ENCODE peak calls at places on chromosomes 1 and 21, in eight cellular contexts. Y is pancreas, N is A673, K is A549, T is IMR-90, J is transverse colon, X is heart left ventricle, H is left ventricle myocardium inferior. G is an unnamed sample. For H3K4me1, the result is how much of the 10 kb centered on the place peaks cover.

GRCh38 chr1:65845758-65846060 is 53.0 kb downstream of the PDE4B start:
- DNase-seq in Y (no peak), N (no peak), K (no peak), T (no peak), J (no peak), X (no peak), H (no peak), G (no peak)

GRCh38 chr1:108050134-108050533 is 85.2 kb upstream of the VAV3 start:
- DNase-seq in Y (no peak), N (no peak), K (no peak), T (no peak), J (no peak), X (peak), H (peak), G (no peak)

GRCh38 chr21:45632897-45633260 is 10.6 kb upstream of the PCBP3 start:
- DNase-seq in Y (no peak), N (no peak), K (no peak), T (no peak), J (no peak), X (no peak), H (no peak), G (no peak)

GRCh38 chr21:45154511-45155508 is 80.4 kb downstream of the ADARB1 start:
- DNase-seq in Y (no peak), N (peak), K (no peak), T (peak), J (no peak), X (no peak), H (no peak), G (no peak)

GRCh38 chr1:151619489-151620093 is 7.7 kb downstream of the SNX27 start:
- DNase-seq in Y (no peak), N (no peak), K (no peak), T (peak), J (no peak), X (no peak), H (no peak), G (no peak)

GRCh38 chr1:46687095-46687659 is 15.5 kb downstream of the TEX38 start:
- DNase-seq in Y (peak), N (peak), K (no peak), T (peak), J (peak), X (peak), H (peak), G (no peak)

GRCh38 chr1:29236743-29236992 is 346 bp downstream of the PTPRU start:
- DNase-seq in Y (no peak), N (peak), K (no peak), T (no peak), J (no peak), X (no peak), H (no peak), G (no peak)

GRCh38 chr1:222546548-222547259 is 1.2 kb downstream of the HHIPL2 start:
- DNase-seq in Y (no peak), N (peak), K (peak), T (peak), J (no peak), X (no peak), H (no peak), G (no peak)

GRCh38 chr1:86277909-86278308 is 118.2 kb downstream of the ODF2L start:
- DNase-seq in Y (no peak), N (no peak), K (no peak), T (no peak), J (no peak), X (no peak), H (no peak), G (no peak)

GRCh38 chr1:41511239-41511540 is 26.7 kb upstream of the EDN2 start:
- DNase-seq in Y (no peak), N (no peak), K (no peak), T (no peak), J (no peak), X (no peak), H (no peak), G (no peak)

GRCh38 chr1:32992489-32993214 is 28.0 kb upstream of the RNF19B start:
- DNase-seq in Y (peak), N (peak), K (peak), T (peak), J (peak), X (peak), H (peak), G (no peak)

GRCh38 chr1:10975567-10976326 is 36.7 kb upstream of the TARDBP start:
- DNase-seq in Y (no peak), N (peak), K (peak), T (peak), J (peak), X (no peak), H (no peak), G (no peak)

GRCh38 chr1:243397613-243398321 is 141.9 kb downstream of the SDCCAG8 start:
- DNase-seq in Y (no peak), N (no peak), K (no peak), T (no peak), J (no peak), X (no peak), H (no peak), G (no peak)

DNA sequence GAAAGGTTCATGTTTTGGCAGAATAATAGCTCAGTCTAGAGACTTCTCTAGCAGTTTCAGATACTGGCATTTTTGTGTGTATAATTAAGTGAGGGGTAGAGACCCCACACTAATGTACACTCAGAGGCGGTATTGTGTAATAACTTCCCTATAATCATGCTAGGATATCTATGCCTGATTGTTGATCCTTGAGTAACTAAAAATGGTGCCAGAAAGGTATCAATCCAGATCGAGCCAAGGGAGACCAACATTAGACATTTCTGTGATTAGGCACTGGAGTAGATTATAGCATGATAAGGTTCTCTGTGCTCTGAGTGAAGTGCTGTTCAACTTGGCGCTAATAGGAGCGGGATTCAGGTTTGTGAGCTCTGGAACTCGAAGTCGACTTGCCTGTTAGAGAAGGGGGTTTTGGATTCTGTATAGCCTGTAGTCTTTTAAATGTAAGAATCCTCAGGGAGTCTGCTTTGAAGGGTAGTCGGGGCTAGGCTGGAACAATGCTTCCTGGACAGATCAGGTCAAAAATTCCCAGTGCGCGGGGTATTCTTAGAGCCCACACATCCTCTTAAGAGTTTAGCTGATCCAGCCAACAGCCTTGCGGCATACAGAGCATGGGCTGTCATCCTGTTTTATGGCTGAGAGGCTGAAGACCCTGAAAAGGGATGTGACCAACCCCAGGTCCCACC is 24.2 kb downstream of the MAN1C1 start:
- DNase-seq in Y (no peak), N (no peak), K (no peak), T (no peak), J (no peak), X (no peak), H (no peak), G (no peak)
- H3K4me1 ChIP-seq in Y (under half), N (under half), K (under half), T (under half), J (under half), X (under half), H (half or more), G (under half)

GRCh38 chr1:72280714-72281113 is 1.6 kb downstream of the NEGR1 start:
- DNase-seq in Y (no peak), N (peak), K (no peak), T (no peak), J (no peak), X (no peak), H (no peak), G (no peak)
- TF ChIP-seq CTCF in Y (no peak), N (no peak), K (no peak), T (no peak), J (no peak), X (no peak), H (no peak), G (no peak)

DNA sequence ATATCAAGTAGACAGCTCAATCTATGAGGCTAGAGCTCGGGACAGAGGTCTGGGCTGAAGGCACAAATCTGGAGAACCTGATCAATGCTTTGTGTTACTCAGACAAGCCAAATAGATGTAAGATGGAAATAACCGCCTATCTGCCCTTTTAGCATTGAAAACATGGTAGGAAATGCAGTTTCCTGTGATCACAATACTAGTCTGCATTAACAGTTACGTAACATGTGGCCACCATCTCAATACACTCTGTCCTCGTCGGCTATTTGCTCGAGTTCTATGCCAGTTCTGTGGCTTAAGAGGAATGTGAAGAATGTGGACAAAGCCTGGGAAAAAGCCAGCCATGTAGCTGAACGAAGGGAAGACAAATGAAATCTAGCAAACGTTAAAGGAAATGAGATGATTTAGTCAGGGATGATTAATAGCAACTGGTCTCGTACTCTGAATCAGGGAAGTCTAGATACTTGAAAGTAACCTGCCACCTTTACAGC is 73.3 kb downstream of the HSF2BP start:
- DNase-seq in Y (no peak), N (peak), K (peak), T (peak), J (no peak), X (peak), H (no peak), G (no peak)
- H3K4me1 ChIP-seq in Y (under half), N (under half), K (half or more), T (under half), J (under half), X (under half), H (under half), G (under half)

GRCh38 chr1:37867784-37868183 is 8.4 kb upstream of the MTF1 start:
- DNase-seq in Y (no peak), N (no peak), K (no peak), T (no peak), J (no peak), X (no peak), H (no peak), G (no peak)
- TF ChIP-seq CTCF in Y (no peak), N (no peak), K (no peak), T (no peak), J (no peak), X (no peak), H (no peak), G (no peak)

GRCh38 chr1:164613176-164613575 is 54.2 kb downstream of the PBX1 start:
- DNase-seq in Y (no peak), N (no peak), K (no peak), T (no peak), J (peak), X (no peak), H (no peak), G (no peak)
- H3K4me1 ChIP-seq in Y (half or more), N (under half), K (half or more), T (under half), J (under half), X (under half), H (half or more), G (under half)

GRCh38 chr1:109655624-109656519 is at the start of gene GSTM4:
- DNase-seq in Y (peak), N (peak), K (peak), T (peak), J (peak), X (peak), H (peak), G (peak)
- TF ChIP-seq CTCF in Y (no peak), N (no peak), K (no peak), T (no peak), J (no peak), X (peak), H (no peak), G (no peak)

DNA sequence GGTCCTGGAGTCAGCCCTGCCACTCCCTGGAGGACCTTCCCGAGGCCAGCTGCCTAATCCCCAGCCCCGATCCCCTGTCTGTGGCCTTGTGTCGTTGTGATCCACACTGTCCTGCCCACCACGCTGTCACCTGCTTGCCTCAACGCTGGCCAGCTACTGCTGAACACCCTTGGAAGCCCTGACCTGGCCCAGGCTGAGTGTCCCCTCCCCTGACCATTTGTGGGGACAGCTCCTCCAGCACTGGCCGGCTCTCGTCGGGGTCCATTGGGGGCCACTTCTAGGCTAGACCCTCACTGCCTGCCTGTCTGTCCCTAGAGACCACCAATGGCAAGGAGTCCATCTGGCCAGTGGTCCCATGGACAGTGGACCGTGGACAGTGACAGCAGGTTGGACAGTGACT is 12.0 kb upstream of the UMODL1 start:
- DNase-seq in Y (no peak), N (no peak), K (no peak), T (no peak), J (no peak), X (no peak), H (no peak), G (no peak)
- H3K4me1 ChIP-seq in Y (under half), N (under half), K (under half), T (under half), J (under half), X (half or more), H (under half), G (under half)

GRCh38 chr1:96845464-96845863 is 123.9 kb downstream of the PTBP2 start:
- DNase-seq in Y (peak), N (peak), K (peak), T (no peak), J (peak), X (no peak), H (no peak), G (no peak)

GRCh38 chr1:96843196-96843595 is 121.6 kb downstream of the PTBP2 start:
- DNase-seq in Y (no peak), N (no peak), K (no peak), T (peak), J (no peak), X (no peak), H (no peak), G (no peak)

GRCh38 chr1:96840396-96840795 is 118.8 kb downstream of the PTBP2 start:
- DNase-seq in Y (no peak), N (no peak), K (no peak), T (no peak), J (no peak), X (no peak), H (no peak), G (no peak)

GRCh38 chr1:96843601-96844000 is 122.0 kb downstream of the PTBP2 start:
- DNase-seq in Y (no peak), N (no peak), K (no peak), T (no peak), J (no peak), X (no peak), H (no peak), G (no peak)

GRCh38 chr1:96842215-96842614 is 120.6 kb downstream of the PTBP2 start:
- DNase-seq in Y (no peak), N (no peak), K (no peak), T (peak), J (no peak), X (no peak), H (no peak), G (no peak)
- TF ChIP-seq CTCF in Y (no peak), N (peak), K (no peak), T (peak), J (no peak), X (no peak), H (no peak), G (no peak)

GRCh38 chr1:23617019-23617418 is 57.7 kb upstream of the ID3 start:
- DNase-seq in Y (no peak), N (no peak), K (no peak), T (no peak), J (no peak), X (no peak), H (no peak), G (no peak)
- H3K4me1 ChIP-seq in Y (under half), N (under half), K (under half), T (under half), J (under half), X (under half), H (under half), G (half or more)

GRCh38 chr1:31939484-31940329 is 1.5 kb upstream of the PTP4A2 start:
- DNase-seq in Y (peak), N (peak), K (peak), T (peak), J (peak), X (no peak), H (no peak), G (peak)
- TF ChIP-seq CTCF in Y (peak), N (peak), K (peak), T (peak), J (peak), X (peak), H (peak), G (peak)